ENCODE peak calls at places on chromosomes 12 and 14, in four cellular contexts. Y is astrocyte, A is endothelial cell of umbilical vein, S is hepatocyte. D is an unnamed sample.

GRCh38 chr14:106879241-106879640 is 1352.9 kb downstream of the TMEM121 start:
- DNase-seq in Y (no peak), S (no peak), A (no peak), D (no peak)

GRCh38 chr12:76226397-76226796 is 121.8 kb downstream of the BBS10 start:
- DNase-seq in A (peak), Y (peak), S (no peak), D (no peak)

GRCh38 chr14:89486505-89486904 is 69.5 kb upstream of the FOXN3 start:
- DNase-seq in S (no peak), A (no peak), Y (no peak), D (no peak)

GRCh38 chr12:69569236-69569635 is 16.0 kb upstream of the CCT2 start:
- DNase-seq in S (no peak), Y (peak), A (no peak), D (no peak)

GRCh38 chr14:47186491-47186890 is 488.9 kb downstream of the MDGA2 start:
- DNase-seq in S (no peak), Y (peak), A (peak), D (no peak)

GRCh38 chr12:57726884-57727757 is 11.4 kb downstream of the AGAP2 start:
- DNase-seq in Y (peak), A (peak), S (peak), D (no peak)

GRCh38 chr14:74501135-74501614 is 7.6 kb downstream of the ISCA2 start:
- DNase-seq in Y (peak), S (peak), A (peak), D (no peak)

GRCh38 chr14:62280366-62280765 is 518.1 kb downstream of the SNAPC1 start:
- DNase-seq in S (no peak), Y (no peak), A (no peak), D (no peak)

GRCh38 chr14:90381011-90381790 is 15.6 kb upstream of the CALM1 start:
- DNase-seq in Y (no peak), S (peak), A (no peak), D (no peak)

GRCh38 chr12:86170051-86170450 is 86.1 kb downstream of the MGAT4C start:
- DNase-seq in A (no peak), Y (no peak), S (no peak), D (no peak)

GRCh38 chr14:93323597-93323992 is 9.2 kb downstream of the BTBD7 start:
- DNase-seq in Y (no peak), S (no peak), A (no peak), D (no peak)

GRCh38 chr12:53198470-53199110 is 8.5 kb downstream of the ITGB7 start:
- DNase-seq in A (no peak), S (no peak), Y (no peak), D (no peak)

GRCh38 chr12:77225373-77225772 is 160.0 kb upstream of the E2F7 start:
- DNase-seq in A (no peak), S (peak), Y (no peak), D (peak)

GRCh38 chr14:50910495-50911420 is 33.5 kb downstream of the PYGL start:
- DNase-seq in S (no peak), Y (no peak), A (no peak), D (no peak)

GRCh38 chr12:118073768-118074167 is 12.8 kb upstream of the WSB2 start:
- DNase-seq in A (no peak), Y (no peak), S (no peak), D (no peak)

DNA sequence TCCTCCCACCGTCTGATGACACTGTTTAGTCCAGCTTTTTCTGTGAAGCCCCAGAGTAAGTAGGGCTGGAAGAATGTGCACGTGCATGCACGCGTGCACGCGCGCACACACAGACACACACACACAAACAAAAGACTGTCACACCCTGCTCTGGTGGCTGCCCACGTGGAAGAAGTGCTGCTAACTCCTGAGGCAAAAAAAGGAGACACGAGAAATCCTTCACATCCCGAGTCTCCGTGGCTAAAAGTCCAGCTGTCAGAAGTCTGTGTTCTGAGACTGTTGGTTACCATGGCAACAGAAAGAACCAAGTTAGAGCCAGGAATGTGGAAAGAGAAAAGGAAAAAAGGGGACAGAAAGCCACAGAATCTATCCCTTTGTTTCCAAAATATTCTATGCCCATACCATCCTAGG is 1.5 kb upstream of the C12orf71 start:
- DNase-seq in A (no peak), S (peak), Y (peak), D (peak)
- H3K4me3 ChIP-seq in A (no peak), S (no peak), Y (peak), D (no peak)

GRCh38 chr12:31011746-31012567 is 61.7 kb upstream of the DDX11 start:
- DNase-seq in Y (no peak), S (no peak), A (no peak), D (no peak)
- TF ChIP-seq CTCF in Y (no peak), S (peak), A (peak), D (peak)

DNA sequence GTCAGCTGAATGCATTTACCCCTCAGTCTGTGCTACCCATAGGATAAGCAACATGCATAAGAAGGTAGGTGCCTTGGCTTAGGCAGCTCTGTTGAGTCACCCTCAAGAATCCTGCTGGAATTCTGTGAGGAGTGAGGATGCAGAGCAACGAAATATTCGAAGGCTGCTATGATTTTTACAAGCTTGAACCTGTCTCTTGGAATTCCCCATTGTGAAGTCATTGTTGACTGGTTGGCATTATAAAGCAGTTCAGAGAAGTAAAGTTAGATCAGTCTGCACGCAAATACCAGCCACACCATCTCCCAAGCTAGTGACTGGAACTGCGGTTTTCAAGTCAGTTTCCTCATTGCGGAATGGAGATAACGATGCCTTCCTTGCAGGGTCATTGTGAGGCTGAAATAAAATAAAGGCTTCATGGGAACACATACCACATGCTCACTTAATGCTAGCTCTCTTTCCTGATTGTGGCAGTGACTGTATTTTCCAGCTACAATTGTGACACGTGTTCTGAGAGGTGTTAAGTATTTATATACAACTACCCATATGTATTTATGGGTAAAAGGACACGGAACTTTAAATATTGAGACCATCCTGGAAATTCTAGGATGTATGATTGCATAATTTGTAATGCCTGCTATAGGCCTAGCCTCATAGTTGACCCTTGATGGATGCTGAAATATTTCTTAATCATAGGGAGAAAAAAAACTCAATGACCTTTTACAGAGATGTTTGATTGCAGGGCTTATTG is 96.7 kb downstream of the ETV6 start:
- DNase-seq in Y (peak), S (no peak), A (peak), D (peak)
- H3K4me3 ChIP-seq in Y (no peak), S (no peak), A (no peak), D (no peak)

GRCh38 chr12:11344504-11344903 is 34.3 kb upstream of the PRB4 start:
- DNase-seq in A (no peak), Y (no peak), S (peak), D (no peak)

GRCh38 chr12:11348439-11348838 is 38.2 kb upstream of the PRB4 start:
- DNase-seq in S (no peak), Y (no peak), A (no peak), D (no peak)

DNA sequence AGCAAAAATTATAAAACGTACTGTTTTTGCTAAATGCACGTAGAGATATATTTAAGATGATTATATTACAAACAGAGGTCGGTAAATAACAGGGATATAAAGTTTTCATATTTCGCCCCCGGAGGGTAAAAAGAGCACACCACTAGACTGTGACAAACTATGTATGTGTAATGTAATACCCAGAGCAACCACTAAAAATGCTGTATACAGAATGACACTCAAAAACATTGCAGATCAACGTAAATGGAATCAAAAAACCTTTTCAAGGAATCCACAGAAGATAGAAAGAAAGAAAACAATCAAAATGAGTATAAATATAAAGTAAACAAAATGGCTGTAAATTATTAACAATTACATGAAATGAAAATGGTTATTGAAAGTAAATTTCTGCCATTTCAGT is 37.6 kb upstream of the PRB4 start:
- DNase-seq in S (no peak), Y (no peak), A (no peak), D (no peak)
- TF ChIP-seq CTCF in S (no peak), Y (no peak), A (peak), D (peak)

GRCh38 chr14:36506732-36507614 is 13.1 kb downstream of the NKX2-1 start:
- DNase-seq in A (no peak), S (no peak), Y (no peak), D (no peak)

GRCh38 chr14:36504805-36505192 is 15.2 kb downstream of the NKX2-1 start:
- DNase-seq in Y (no peak), A (no peak), S (no peak), D (no peak)

GRCh38 chr14:36505892-36506731 is 13.9 kb downstream of the NKX2-1 start:
- DNase-seq in A (no peak), S (no peak), Y (no peak), D (no peak)

GRCh38 chr14:36503771-36504741 is 16.0 kb downstream of the NKX2-1 start:
- DNase-seq in S (peak), A (no peak), Y (no peak), D (no peak)

DNA sequence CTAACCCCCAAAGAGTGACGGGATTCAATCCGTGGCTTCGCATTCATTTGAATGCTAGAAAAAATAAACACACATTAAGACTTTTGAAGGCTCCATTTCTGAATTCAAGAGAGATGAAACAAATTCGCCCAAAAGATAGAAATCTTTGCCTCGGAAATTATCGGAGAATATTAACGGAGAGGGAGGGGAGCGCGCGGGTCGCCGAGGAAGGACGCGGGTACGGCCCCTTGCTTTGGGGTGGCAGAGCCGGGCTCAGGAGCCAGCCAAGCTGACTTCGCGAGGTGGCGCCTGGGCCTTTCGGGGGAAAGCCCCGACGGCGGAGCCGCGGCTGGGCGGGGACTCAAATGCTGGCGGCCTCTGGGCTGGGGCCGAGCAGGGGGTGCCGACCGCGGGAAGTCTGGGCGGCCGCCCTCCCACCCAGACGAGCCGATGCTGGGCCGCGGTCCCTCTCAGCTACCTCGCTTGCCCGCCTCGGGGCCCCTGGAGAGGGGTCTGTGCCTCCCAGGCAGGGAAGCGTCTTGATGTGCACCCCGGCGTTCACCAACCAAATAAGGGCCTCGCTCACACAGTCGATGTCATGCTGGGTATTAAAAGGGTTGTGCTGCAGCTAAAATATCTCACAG is 14.7 kb downstream of the NKX2-1 start:
- DNase-seq in S (peak), Y (no peak), A (no peak), D (no peak)
- H3K4me3 ChIP-seq in S (no peak), Y (no peak), A (no peak), D (no peak)

GRCh38 chr14:72172075-72172474 is 239.8 kb downstream of the RGS6 start:
- DNase-seq in Y (no peak), S (no peak), A (no peak), D (no peak)

GRCh38 chr14:72169521-72169920 is 237.3 kb downstream of the RGS6 start:
- DNase-seq in A (no peak), S (no peak), Y (no peak), D (no peak)

GRCh38 chr14:72172597-72172996 is 240.4 kb downstream of the RGS6 start:
- DNase-seq in Y (no peak), S (no peak), A (no peak), D (no peak)

GRCh38 chr14:72177246-72177645 is 245.0 kb downstream of the RGS6 start:
- DNase-seq in A (no peak), S (no peak), Y (no peak), D (no peak)

DNA sequence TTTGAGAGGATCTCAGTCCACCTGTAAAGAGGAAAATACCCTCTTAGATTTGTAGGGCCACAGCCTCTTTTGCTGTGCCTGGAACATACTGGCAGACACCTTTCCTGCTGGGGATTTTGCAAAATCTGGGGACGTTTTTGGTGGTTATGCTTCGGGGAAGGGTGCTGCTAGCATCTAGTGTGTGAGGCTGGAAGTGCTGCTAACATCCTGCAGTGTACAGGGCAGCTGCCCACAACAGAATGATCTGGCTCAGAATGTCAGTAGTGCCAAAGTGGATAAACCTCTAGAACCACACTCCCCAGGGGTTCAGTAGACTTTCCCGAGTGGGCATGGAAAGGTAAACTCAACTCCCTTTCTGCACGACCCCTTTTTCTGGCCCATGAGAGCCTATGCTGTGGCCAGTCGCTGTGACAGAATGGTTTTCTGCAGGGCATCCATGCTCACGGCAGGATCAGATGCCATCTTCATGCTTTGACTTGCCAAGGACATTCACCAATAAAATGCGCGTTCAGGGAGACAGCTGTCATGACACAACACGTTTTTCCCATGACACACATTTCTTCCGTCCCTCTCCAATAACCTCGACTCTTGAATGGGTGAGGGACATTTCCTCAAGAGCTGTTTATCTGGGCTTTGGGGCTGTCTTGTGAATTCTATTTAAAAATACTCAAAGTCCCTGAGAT is 240.9 kb downstream of the RGS6 start:
- DNase-seq in Y (no peak), S (no peak), A (no peak), D (no peak)
- TF ChIP-seq CTCF in Y (no peak), S (no peak), A (no peak), D (no peak)

D was measured in epithelial cell of proximal tubule.